ENCODE peak calls at places on chromosomes 16 and 17, in ten cellular contexts. P is fibroblast of mammary gland; U is AG09319; C is NCI-H2081 treated with DMSO at 0.1 percent for 48 hours; V is stimulated activated CD8-positive, alpha-beta memory T cell treated with anti-CD3 and anti-CD28 coated beads, Interleukin-4, amount 100 ng/mL, for 48 hours; X is EH; I is fibroblast of gingiva; Z is HTR-8/SVneo; D is kidney tubule cell; M is T-helper 1 cell. F is an unnamed sample.

GRCh38 chr17:42725143-42725542 is 19.7 kb downstream of the EZH1 start:
- DNase-seq in P (no peak), U (no peak), C (no peak), V (no peak), X (no peak), I (no peak), Z (no peak), D (no peak), M (no peak), F (no peak)

GRCh38 chr17:32609085-32609484 is 122.3 kb downstream of the CDK5R1 start:
- DNase-seq in P (peak), U (no peak), C (no peak), V (peak), X (peak), I (no peak), Z (peak), D (peak), M (peak), F (no peak)

GRCh38 chr17:50331085-50331791 is 14.7 kb upstream of the XYLT2 start:
- DNase-seq in P (peak), U (peak), C (no peak), V (peak), X (peak), I (peak), Z (no peak), D (peak), M (no peak), F (peak)

GRCh38 chr17:29835438-29836351 is 94.3 kb downstream of the SSH2 start:
- DNase-seq in P (peak), U (no peak), C (no peak), V (no peak), X (peak), I (peak), Z (no peak), D (peak), M (no peak), F (no peak)

GRCh38 chr17:80802626-80803450 is 188.8 kb upstream of the CHMP6 start:
- DNase-seq in P (no peak), U (no peak), C (no peak), V (no peak), X (no peak), I (no peak), Z (no peak), D (no peak), M (no peak), F (no peak)

GRCh38 chr17:61619493-61619892 is 28.5 kb upstream of the NACA2 start:
- DNase-seq in P (peak), U (no peak), C (no peak), V (no peak), X (peak), I (no peak), Z (no peak), D (no peak), M (no peak), F (no peak)

GRCh38 chr16:86604436-86605220 is 26.3 kb downstream of the FOXL1 start:
- DNase-seq in P (no peak), U (no peak), C (no peak), V (peak), X (no peak), I (no peak), Z (no peak), D (no peak), M (peak), F (no peak)

GRCh38 chr17:5272313-5272712 is 9.8 kb upstream of the RABEP1 start:
- DNase-seq in P (peak), U (no peak), C (no peak), V (peak), X (no peak), I (no peak), Z (no peak), D (peak), M (no peak), F (no peak)

GRCh38 chr17:80762076-80762475 is 217.4 kb downstream of the RPTOR start:
- DNase-seq in P (no peak), U (no peak), C (no peak), V (no peak), X (no peak), I (no peak), Z (no peak), D (no peak), M (no peak), F (no peak)

GRCh38 chr16:86575754-86576557 is 2.4 kb upstream of the FOXL1 start:
- DNase-seq in P (peak), U (peak), C (no peak), V (peak), X (peak), I (peak), Z (peak), D (peak), M (peak), F (peak)

GRCh38 chr16:4924593-4925378 is 12.2 kb downstream of the PPL start:
- DNase-seq in P (no peak), U (no peak), C (no peak), V (no peak), X (no peak), I (no peak), Z (no peak), D (peak), M (no peak), F (no peak)

GRCh38 chr16:15856901-15857778 is at the start of gene MYH11:
- DNase-seq in P (no peak), U (no peak), C (no peak), V (no peak), X (no peak), I (no peak), Z (no peak), D (no peak), M (no peak), F (no peak)

GRCh38 chr16:80250376-80250775 is 290.4 kb upstream of the DYNLRB2 start:
- DNase-seq in P (no peak), U (no peak), C (no peak), V (no peak), X (peak), I (no peak), Z (no peak), D (no peak), M (no peak), F (no peak)

GRCh38 chr17:55845385-55845784 is 94.5 kb downstream of the PCTP start:
- DNase-seq in P (peak), U (peak), C (no peak), V (peak), X (peak), I (peak), Z (no peak), D (peak), M (no peak), F (no peak)

GRCh38 chr17:76536511-76537287 is 810 bp downstream of the CYGB start:
- DNase-seq in P (no peak), U (no peak), C (no peak), V (no peak), X (no peak), I (no peak), Z (no peak), D (no peak), M (no peak), F (no peak)

GRCh38 chr17:67746704-67747571 is 29.2 kb downstream of the NOL11 start:
- DNase-seq in P (no peak), U (no peak), C (no peak), V (no peak), X (no peak), I (no peak), Z (no peak), D (no peak), M (no peak), F (no peak)

GRCh38 chr16:90015586-90016338 is 3.5 kb downstream of the DBNDD1 start:
- DNase-seq in P (no peak), U (no peak), C (no peak), V (no peak), X (no peak), I (no peak), Z (no peak), D (no peak), M (no peak), F (no peak)

GRCh38 chr17:51590071-51590470 is 329.7 kb downstream of the UTP18 start:
- DNase-seq in P (no peak), U (no peak), C (no peak), V (no peak), X (no peak), I (no peak), Z (no peak), D (no peak), M (no peak), F (no peak)

GRCh38 chr16:15439102-15439501 is 4.7 kb downstream of the BMERB1 start:
- DNase-seq in P (no peak), U (no peak), C (no peak), V (no peak), X (no peak), I (no peak), Z (no peak), D (no peak), M (no peak), F (no peak)

GRCh38 chr17:62919388-62919787 is 46.6 kb upstream of the TANC2 start:
- DNase-seq in P (peak), U (no peak), C (no peak), V (no peak), X (peak), I (no peak), Z (peak), D (peak), M (no peak), F (no peak)

GRCh38 chr17:20151174-20151573 is 142.0 kb downstream of the SPECC1 start:
- DNase-seq in P (no peak), U (no peak), C (no peak), V (no peak), X (no peak), I (no peak), Z (no peak), D (no peak), M (no peak), F (no peak)

GRCh38 chr17:8935194-8935593 is 30.3 kb downstream of the PIK3R5 start:
- DNase-seq in P (peak), U (no peak), C (no peak), V (peak), X (no peak), I (no peak), Z (no peak), D (peak), M (no peak), F (no peak)

GRCh38 chr17:17493249-17493985 is 2.8 kb downstream of the RASD1 start:
- DNase-seq in P (peak), U (no peak), C (no peak), V (no peak), X (no peak), I (peak), Z (no peak), D (peak), M (no peak), F (no peak)

GRCh38 chr17:48752399-48753288 is 24.1 kb upstream of the HOXB13 start:
- DNase-seq in P (no peak), U (no peak), C (no peak), V (no peak), X (no peak), I (no peak), Z (no peak), D (peak), M (no peak), F (no peak)